ENCODE peak calls at places on chromosomes 1 and 21, in six cellular contexts. D, K, R, N, L and T are unnamed samples.

GRCh38 chr1:162357681-162358266 is 18.9 kb downstream of the SPATA46 start:
- DNase-seq in D (no peak), K (peak), R (peak), N (peak), L (no peak), T (peak)

GRCh38 chr1:173603056-173603591 is at the start of gene SLC9C2:
- DNase-seq in D (peak), K (peak), R (peak), N (no peak), L (no peak), T (peak)

GRCh38 chr1:164440222-164440621 is 118.8 kb upstream of the PBX1 start:
- DNase-seq in D (peak), K (no peak), R (peak), N (no peak), L (no peak), T (peak)

GRCh38 chr1:119225831-119226230 is 85.4 kb upstream of the WARS2 start:
- DNase-seq in D (no peak), K (no peak), R (no peak), N (no peak), L (no peak), T (no peak)

GRCh38 chr1:220353229-220354012 is 81.2 kb upstream of the RAB3GAP2 start:
- DNase-seq in D (no peak), K (no peak), R (no peak), N (no peak), L (no peak), T (no peak)

GRCh38 chr21:33562389-33562788 is 19.6 kb downstream of the SON start:
- DNase-seq in D (no peak), K (no peak), R (no peak), N (no peak), L (no peak), T (no peak)

GRCh38 chr1:201348211-201348566 is 29.3 kb downstream of the TNNT2 start:
- DNase-seq in D (peak), K (peak), R (peak), N (peak), L (no peak), T (peak)

GRCh38 chr21:29075706-29076447 is 2.4 kb upstream of the CCT8 start:
- DNase-seq in D (no peak), K (no peak), R (no peak), N (no peak), L (no peak), T (no peak)

GRCh38 chr1:60904079-60904852 is 178.1 kb upstream of the NFIA start:
- DNase-seq in D (no peak), K (no peak), R (peak), N (no peak), L (no peak), T (peak)

GRCh38 chr1:71755441-71755840 is 526.9 kb downstream of the NEGR1 start:
- DNase-seq in D (no peak), K (no peak), R (no peak), N (no peak), L (no peak), T (no peak)

GRCh38 chr1:57788333-57788732 is 364.5 kb upstream of the DAB1 start:
- DNase-seq in D (no peak), K (no peak), R (no peak), N (no peak), L (no peak), T (peak)

GRCh38 chr1:172144445-172145060 is 275.9 kb upstream of the C1orf105 start:
- DNase-seq in D (peak), K (no peak), R (peak), N (no peak), L (peak), T (peak)

GRCh38 chr1:240030236-240030635 is 61.4 kb upstream of the FMN2 start:
- DNase-seq in D (no peak), K (no peak), R (no peak), N (no peak), L (no peak), T (peak)

GRCh38 chr21:27813750-27814149 is 846.9 kb upstream of the ADAMTS5 start:
- DNase-seq in D (no peak), K (no peak), R (no peak), N (no peak), L (peak), T (no peak)